ENCODE peak calls at places on chromosomes 6 and 20, in six cellular contexts. One of them, this sample, is unnamed.

GRCh38 chr20:48398506-48399449 is 429.0 kb downstream of the PREX1 start:
- DNase-seq in transverse colon: no peak
- DNase-seq in HepG2: peak
- DNase-seq in tibial nerve: no peak
- DNase-seq in testis: no peak
- DNase-seq in IMR-90: no peak
- DNase-seq in this sample: no peak

GRCh38 chr6:912871-913663 is 220.1 kb upstream of the EXOC2 start:
- DNase-seq in transverse colon: peak
- DNase-seq in HepG2: peak
- DNase-seq in tibial nerve: peak
- DNase-seq in testis: peak
- DNase-seq in IMR-90: peak
- DNase-seq in this sample: peak

GRCh38 chr20:51419236-51419635 is 123.3 kb downstream of the NFATC2 start:
- DNase-seq in transverse colon: no peak
- DNase-seq in HepG2: no peak
- DNase-seq in tibial nerve: no peak
- DNase-seq in testis: no peak
- DNase-seq in IMR-90: no peak
- DNase-seq in this sample: no peak

GRCh38 chr6:11245406-11245990 is 13.0 kb upstream of the NEDD9 start:
- DNase-seq in transverse colon: no peak
- DNase-seq in HepG2: no peak
- DNase-seq in tibial nerve: no peak
- DNase-seq in testis: no peak
- DNase-seq in IMR-90: no peak
- DNase-seq in this sample: no peak

GRCh38 chr20:35191419-35191818 is 19.5 kb downstream of the PROCR start:
- DNase-seq in transverse colon: no peak
- DNase-seq in HepG2: no peak
- DNase-seq in tibial nerve: no peak
- DNase-seq in testis: no peak
- DNase-seq in IMR-90: no peak
- DNase-seq in this sample: no peak

GRCh38 chr6:48429021-48429420 is 318.0 kb upstream of the PTCHD4 start:
- DNase-seq in transverse colon: no peak
- DNase-seq in HepG2: no peak
- DNase-seq in tibial nerve: no peak
- DNase-seq in testis: no peak
- DNase-seq in IMR-90: peak
- DNase-seq in this sample: no peak

GRCh38 chr6:18835976-18836375 is 448.8 kb downstream of the RNF144B start:
- DNase-seq in transverse colon: no peak
- DNase-seq in HepG2: no peak
- DNase-seq in tibial nerve: no peak
- DNase-seq in testis: no peak
- DNase-seq in IMR-90: no peak
- DNase-seq in this sample: no peak

GRCh38 chr20:55888655-55889054 is 116.7 kb downstream of the CBLN4 start:
- DNase-seq in transverse colon: no peak
- DNase-seq in HepG2: no peak
- DNase-seq in tibial nerve: no peak
- DNase-seq in testis: peak
- DNase-seq in IMR-90: no peak
- DNase-seq in this sample: no peak

GRCh38 chr6:157599191-157599590 is 218.2 kb downstream of the ZDHHC14 start:
- DNase-seq in transverse colon: peak
- DNase-seq in HepG2: no peak
- DNase-seq in tibial nerve: no peak
- DNase-seq in testis: no peak
- DNase-seq in IMR-90: no peak
- DNase-seq in this sample: no peak

GRCh38 chr6:157974341-157974894 is 7.2 kb upstream of the SYNJ2 start:
- DNase-seq in transverse colon: no peak
- DNase-seq in HepG2: no peak
- DNase-seq in tibial nerve: no peak
- DNase-seq in testis: no peak
- DNase-seq in IMR-90: peak
- DNase-seq in this sample: no peak

GRCh38 chr20:62838511-62838910 is 21.7 kb downstream of the COL9A3 start:
- DNase-seq in transverse colon: peak
- DNase-seq in HepG2: no peak
- DNase-seq in tibial nerve: no peak
- DNase-seq in testis: no peak
- DNase-seq in IMR-90: no peak
- DNase-seq in this sample: no peak

GRCh38 chr6:35710241-35710847 is 21.6 kb upstream of the FKBP5 start:
- DNase-seq in transverse colon: no peak
- DNase-seq in HepG2: no peak
- DNase-seq in tibial nerve: no peak
- DNase-seq in testis: no peak
- DNase-seq in IMR-90: no peak
- DNase-seq in this sample: no peak

GRCh38 chr6:158863646-158864045 is 44.5 kb upstream of the EZR start:
- DNase-seq in transverse colon: no peak
- DNase-seq in HepG2: no peak
- DNase-seq in tibial nerve: no peak
- DNase-seq in testis: no peak
- DNase-seq in IMR-90: peak
- DNase-seq in this sample: peak

GRCh38 chr20:34663213-34663943 is 13.5 kb downstream of the PIGU start:
- DNase-seq in transverse colon: no peak
- DNase-seq in HepG2: no peak
- DNase-seq in tibial nerve: no peak
- DNase-seq in testis: no peak
- DNase-seq in IMR-90: peak
- DNase-seq in this sample: peak

GRCh38 chr6:113306552-113307145 is 550.5 kb upstream of the MARCKS start:
- DNase-seq in transverse colon: peak
- DNase-seq in HepG2: peak
- DNase-seq in tibial nerve: peak
- DNase-seq in testis: peak
- DNase-seq in IMR-90: no peak
- DNase-seq in this sample: peak

GRCh38 chr6:168499045-168499650 is 58.2 kb downstream of the SMOC2 start:
- DNase-seq in transverse colon: no peak
- DNase-seq in HepG2: peak
- DNase-seq in tibial nerve: no peak
- DNase-seq in testis: no peak
- DNase-seq in IMR-90: no peak
- DNase-seq in this sample: no peak

GRCh38 chr6:85797993-85798392 is 155.3 kb upstream of the SYNCRIP start:
- DNase-seq in transverse colon: peak
- DNase-seq in HepG2: no peak
- DNase-seq in tibial nerve: no peak
- DNase-seq in testis: peak
- DNase-seq in IMR-90: no peak
- DNase-seq in this sample: peak

GRCh38 chr6:166493427-166494100 is 92.9 kb downstream of the RAMACL start:
- DNase-seq in transverse colon: no peak
- DNase-seq in HepG2: no peak
- DNase-seq in tibial nerve: no peak
- DNase-seq in testis: no peak
- DNase-seq in IMR-90: no peak
- DNase-seq in this sample: no peak

GRCh38 chr6:43683708-43684455 is 3.7 kb downstream of the MRPS18A start:
- DNase-seq in transverse colon: no peak
- DNase-seq in HepG2: no peak
- DNase-seq in tibial nerve: no peak
- DNase-seq in testis: no peak
- DNase-seq in IMR-90: no peak
- DNase-seq in this sample: no peak
- TF ChIP-seq POLR2A in transverse colon: no peak
- TF ChIP-seq POLR2A in HepG2: no peak
- TF ChIP-seq POLR2A in tibial nerve: no peak
- TF ChIP-seq POLR2A in testis: no peak
- TF ChIP-seq POLR2A in IMR-90: no peak
- TF ChIP-seq POLR2A in this sample: no peak

DNA sequence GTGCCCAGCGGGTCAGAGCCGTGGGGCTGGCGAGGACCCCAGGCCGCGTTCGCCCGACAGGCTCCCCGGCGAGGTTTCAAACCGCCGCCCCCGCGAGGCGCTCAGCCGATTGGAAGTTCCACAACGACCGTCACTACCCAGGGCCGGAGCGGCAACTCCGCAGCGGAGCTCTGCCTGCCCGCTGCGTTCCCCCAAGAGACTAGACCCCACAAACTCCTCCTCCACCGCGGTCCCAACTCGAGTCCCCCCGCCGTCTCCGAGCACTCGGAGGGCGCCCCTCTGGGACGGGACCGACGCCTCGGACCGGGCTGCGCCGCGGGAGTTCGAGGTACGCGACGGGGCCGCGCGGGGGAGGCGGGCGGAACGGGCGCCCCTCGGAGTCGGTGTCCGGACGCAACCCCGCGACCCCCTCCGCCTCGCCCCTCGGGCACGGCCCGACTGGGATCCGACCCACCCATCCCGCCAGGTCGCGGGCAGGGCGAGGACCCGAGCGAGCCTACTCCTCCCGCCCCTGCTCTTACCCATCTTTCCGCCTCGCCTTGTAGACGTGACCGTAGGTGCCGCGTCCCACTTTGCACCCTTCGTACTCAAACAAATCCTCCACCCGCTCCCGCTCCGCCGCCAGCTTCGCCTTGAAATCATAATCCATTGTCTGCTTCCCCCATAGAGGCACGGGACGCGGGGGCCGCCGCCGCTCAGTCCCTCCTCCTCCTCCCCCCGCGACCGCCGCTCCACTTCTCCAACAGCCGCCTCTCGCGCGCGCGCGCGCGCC is 595 bp downstream of the CDK19 start:
- DNase-seq in transverse colon: peak
- DNase-seq in HepG2: no peak
- DNase-seq in tibial nerve: peak
- DNase-seq in testis: peak
- DNase-seq in IMR-90: peak
- DNase-seq in this sample: peak
- TF ChIP-seq POLR2A in transverse colon: peak
- TF ChIP-seq POLR2A in HepG2: no peak
- TF ChIP-seq POLR2A in tibial nerve: no peak
- TF ChIP-seq POLR2A in testis: no peak
- TF ChIP-seq POLR2A in IMR-90: no peak
- TF ChIP-seq POLR2A in this sample: no peak

DNA sequence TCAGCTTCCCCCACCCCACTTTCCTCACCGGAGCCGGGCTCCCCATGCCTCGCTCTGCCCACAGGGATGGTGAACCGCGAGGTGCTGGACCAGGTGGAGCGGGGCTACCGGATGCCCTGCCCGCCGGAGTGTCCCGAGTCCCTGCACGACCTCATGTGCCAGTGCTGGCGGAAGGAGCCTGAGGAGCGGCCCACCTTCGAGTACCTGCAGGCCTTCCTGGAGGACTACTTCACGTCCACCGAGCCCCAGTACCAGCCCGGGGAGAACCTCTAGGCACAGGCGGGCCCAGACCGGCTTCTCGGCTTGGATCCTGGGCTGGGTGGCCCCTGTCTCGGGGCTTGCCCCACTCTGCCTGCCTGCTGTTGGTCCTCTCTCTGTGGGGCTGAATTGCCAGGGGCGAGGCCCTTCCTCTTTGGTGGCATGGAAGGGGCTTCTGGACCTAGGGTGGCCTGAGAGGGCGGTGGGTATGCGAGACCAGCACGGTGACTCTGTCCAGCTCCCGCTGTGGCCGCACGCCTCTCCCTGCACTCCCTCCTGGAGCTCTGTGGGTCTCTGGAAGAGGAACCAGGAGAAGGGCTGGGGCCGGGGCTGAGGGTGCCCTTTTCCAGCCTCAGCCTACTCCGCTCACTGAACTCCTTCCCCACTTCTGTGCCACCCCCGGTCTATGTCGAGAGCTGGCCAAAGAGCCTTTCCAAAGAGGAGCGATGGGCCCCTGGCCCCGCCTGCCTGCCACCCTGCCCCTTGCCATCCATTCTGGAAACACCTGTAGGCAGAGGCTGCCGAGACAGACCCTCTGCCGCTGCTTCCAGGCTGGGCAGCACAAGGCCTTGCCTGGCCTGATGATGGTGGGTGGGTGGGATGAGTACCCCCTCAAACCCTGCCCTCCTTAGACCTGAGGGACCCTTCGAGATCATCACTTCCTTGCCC is 57.4 kb downstream of the SRC start:
- DNase-seq in transverse colon: no peak
- DNase-seq in HepG2: no peak
- DNase-seq in tibial nerve: no peak
- DNase-seq in testis: no peak
- DNase-seq in IMR-90: no peak
- DNase-seq in this sample: no peak
- TF ChIP-seq POLR2A in transverse colon: no peak
- TF ChIP-seq POLR2A in HepG2: no peak
- TF ChIP-seq POLR2A in tibial nerve: no peak
- TF ChIP-seq POLR2A in testis: no peak
- TF ChIP-seq POLR2A in IMR-90: no peak
- TF ChIP-seq POLR2A in this sample: no peak

GRCh38 chr6:114362396-114362795 is 19.6 kb upstream of the HS3ST5 start:
- DNase-seq in transverse colon: no peak
- DNase-seq in HepG2: no peak
- DNase-seq in tibial nerve: no peak
- DNase-seq in testis: no peak
- DNase-seq in IMR-90: no peak
- DNase-seq in this sample: no peak
- TF ChIP-seq POLR2A in transverse colon: no peak
- TF ChIP-seq POLR2A in HepG2: no peak
- TF ChIP-seq POLR2A in tibial nerve: no peak
- TF ChIP-seq POLR2A in testis: no peak
- TF ChIP-seq POLR2A in IMR-90: no peak
- TF ChIP-seq POLR2A in this sample: no peak

This sample was measured in thyroid gland.